ENCODE peak calls at places on chromosomes 12 and 14, in five cellular contexts. U, A, F, V and W are unnamed samples.

GRCh38 chr14:51449666-51450061 is 202.0 kb upstream of the FRMD6 start:
- DNase-seq in U (no peak), A (no peak), F (no peak), V (no peak), W (no peak)

GRCh38 chr12:18261906-18262305 is 588 bp downstream of the PIK3C2G start:
- DNase-seq in U (no peak), A (no peak), F (no peak), V (no peak), W (no peak)

GRCh38 chr12:65546528-65546927 is 268.0 kb downstream of the MSRB3 start:
- DNase-seq in U (no peak), A (no peak), F (no peak), V (no peak), W (no peak)

GRCh38 chr12:13573698-13574321 is 377.3 kb downstream of the EMP1 start:
- DNase-seq in U (no peak), A (peak; percentile 51), F (peak; percentile 57), V (no peak), W (no peak)

GRCh38 chr12:109581856-109582255 is 8.3 kb downstream of the MVK start:
- DNase-seq in U (no peak), A (peak; percentile 72), F (peak; percentile 69), V (peak; percentile 66), W (no peak)

GRCh38 chr12:109697877-109698468 is 15.7 kb upstream of the FAM222A start:
- DNase-seq in U (no peak), A (no peak), F (no peak), V (no peak), W (no peak)

GRCh38 chr14:106141242-106142220 is 615.1 kb downstream of the TMEM121 start:
- DNase-seq in U (peak; percentile 3), A (no peak), F (no peak), V (no peak), W (no peak)

GRCh38 chr12:65536876-65537661 is 258.6 kb downstream of the MSRB3 start:
- DNase-seq in U (peak; percentile 9), A (peak; percentile 100), F (peak; percentile 100), V (no peak), W (no peak)

GRCh38 chr12:130961921-130962326 is 8.2 kb downstream of the ADGRD1 start:
- DNase-seq in U (no peak), A (no peak), F (no peak), V (no peak), W (no peak)

GRCh38 chr14:72644758-72645489 is 249.0 kb downstream of the DPF3 start:
- DNase-seq in U (no peak), A (no peak), F (no peak), V (no peak), W (no peak)

GRCh38 chr12:131829351-131829794 is 1.2 kb downstream of the MMP17 start:
- DNase-seq in U (no peak), A (peak; percentile 31), F (peak; percentile 18), V (no peak), W (no peak)

GRCh38 chr12:15230137-15230536 is 8.9 kb upstream of the RERG start:
- DNase-seq in U (no peak), A (peak; percentile 63), F (no peak), V (no peak), W (no peak)

GRCh38 chr14:42110167-42110566 is 503.5 kb downstream of the LRFN5 start:
- DNase-seq in U (peak; percentile 33), A (peak; percentile 62), F (peak; percentile 41), V (no peak), W (no peak)
- TF ChIP-seq CTCF in U (peak; percentile 61), A (peak; percentile 69), F (peak; percentile 85), V (no peak), W (peak; percentile 8)

GRCh38 chr14:34718750-34719304 is 4.4 kb upstream of the CFL2 start:
- DNase-seq in U (no peak), A (peak; percentile 61), F (peak; percentile 79), V (no peak), W (no peak)
- TF ChIP-seq CTCF in U (no peak), A (no peak), F (no peak), V (no peak), W (no peak)

DNA sequence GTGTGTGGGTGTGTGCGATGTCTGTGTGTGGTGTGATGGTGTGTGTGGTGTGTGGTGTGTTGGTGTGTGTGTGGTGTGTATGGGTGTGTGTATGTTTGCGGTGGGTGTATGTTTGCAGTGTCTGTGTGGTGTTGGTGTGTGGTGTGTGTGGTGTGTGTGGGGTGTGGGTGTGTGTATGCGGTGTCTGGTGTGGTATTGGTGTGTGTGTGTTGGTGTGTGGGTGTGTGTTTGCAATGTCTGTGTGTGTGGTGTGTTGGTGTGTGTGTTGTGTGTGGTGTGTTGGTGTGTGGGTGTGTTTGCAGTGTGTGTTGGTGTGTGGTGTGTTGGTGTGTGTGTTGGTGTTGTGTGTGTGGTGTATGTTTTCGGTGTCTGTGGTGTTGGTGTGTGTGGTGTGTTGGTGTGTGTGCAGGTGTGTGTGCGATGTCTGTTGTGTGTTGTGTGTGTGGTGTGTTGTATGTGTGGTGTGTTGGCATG is 15.7 kb downstream of the MLXIP start:
- DNase-seq in U (no peak), A (no peak), F (no peak), V (no peak), W (no peak)
- TF ChIP-seq CTCF in U (no peak), A (no peak), F (no peak), V (no peak), W (no peak)

GRCh38 chr14:68657300-68658028 is 135.4 kb downstream of the ZFP36L1 start:
- DNase-seq in U (no peak), A (no peak), F (no peak), V (no peak), W (no peak)

GRCh38 chr14:68656452-68656851 is 136.4 kb downstream of the ZFP36L1 start:
- DNase-seq in U (no peak), A (no peak), F (no peak), V (no peak), W (no peak)

GRCh38 chr14:68655021-68655811 is 137.7 kb downstream of the ZFP36L1 start:
- DNase-seq in U (no peak), A (no peak), F (peak; percentile 58), V (no peak), W (no peak)

GRCh38 chr14:68654471-68654941 is 138.4 kb downstream of the ZFP36L1 start:
- DNase-seq in U (no peak), A (no peak), F (peak; percentile 39), V (no peak), W (no peak)

GRCh38 chr14:68655961-68656360 is 136.9 kb downstream of the ZFP36L1 start:
- DNase-seq in U (no peak), A (no peak), F (no peak), V (no peak), W (no peak)
- TF ChIP-seq CTCF in U (peak; percentile 25), A (peak; percentile 26), F (no peak), V (no peak), W (no peak)

GRCh38 chr14:22319526-22320352 is 269.3 kb downstream of the DAD1 start:
- DNase-seq in U (peak; percentile 48), A (peak; percentile 88), F (peak; percentile 53), V (no peak), W (peak; percentile 41)
- TF ChIP-seq CTCF in U (peak; percentile 84), A (peak; percentile 70), F (peak; percentile 62), V (peak; percentile 64), W (peak; percentile 59)